ENCODE peak calls at places on chromosome 21, in five cellular contexts. One of them, this sample, is unnamed.

GRCh38 chr21:36773111-36773510 is 74.2 kb downstream of the SIM2 start:
- DNase-seq in upper lobe of right lung: peak; percentile 84
- DNase-seq in colonic mucosa: peak; percentile 80
- DNase-seq in psoas muscle: peak; percentile 88
- DNase-seq in heart left ventricle: peak; percentile 81
- DNase-seq in this sample: peak; percentile 46

GRCh38 chr21:36381841-36382589 is 3.2 kb upstream of the CHAF1B start:
- DNase-seq in colonic mucosa: no peak
- DNase-seq in upper lobe of right lung: no peak
- DNase-seq in heart left ventricle: no peak
- DNase-seq in psoas muscle: no peak
- DNase-seq in this sample: no peak

GRCh38 chr21:35940074-35940927 is 120.0 kb downstream of the SETD4 start:
- DNase-seq in psoas muscle: peak; percentile 21
- DNase-seq in heart left ventricle: peak; percentile 48
- DNase-seq in colonic mucosa: peak; percentile 29
- DNase-seq in upper lobe of right lung: no peak
- DNase-seq in this sample: peak; percentile 28

GRCh38 chr21:29793712-29794111 is 146.1 kb downstream of the GRIK1 start:
- DNase-seq in heart left ventricle: no peak
- DNase-seq in psoas muscle: no peak
- DNase-seq in colonic mucosa: no peak
- DNase-seq in upper lobe of right lung: no peak
- DNase-seq in this sample: no peak

GRCh38 chr21:17578162-17578561 is 34.5 kb downstream of the BTG3 start:
- DNase-seq in psoas muscle: no peak
- DNase-seq in colonic mucosa: no peak
- DNase-seq in upper lobe of right lung: no peak
- DNase-seq in heart left ventricle: no peak
- DNase-seq in this sample: no peak

GRCh38 chr21:27590271-27590670 is 623.4 kb upstream of the ADAMTS5 start:
- DNase-seq in colonic mucosa: no peak
- DNase-seq in upper lobe of right lung: no peak
- DNase-seq in heart left ventricle: peak; percentile 36
- DNase-seq in psoas muscle: peak; percentile 21
- DNase-seq in this sample: no peak

GRCh38 chr21:41481191-41481590 is 26.8 kb downstream of the TMPRSS2 start:
- DNase-seq in heart left ventricle: no peak
- DNase-seq in psoas muscle: no peak
- DNase-seq in upper lobe of right lung: no peak
- DNase-seq in colonic mucosa: no peak
- DNase-seq in this sample: no peak

GRCh38 chr21:35529141-35529863 is 480.2 kb upstream of the RUNX1 start:
- DNase-seq in psoas muscle: no peak
- DNase-seq in colonic mucosa: no peak
- DNase-seq in upper lobe of right lung: no peak
- DNase-seq in heart left ventricle: no peak
- DNase-seq in this sample: no peak

GRCh38 chr21:29130234-29130993 is at the start of gene MAP3K7CL:
- DNase-seq in psoas muscle: peak; percentile 79
- DNase-seq in upper lobe of right lung: no peak
- DNase-seq in colonic mucosa: no peak
- DNase-seq in heart left ventricle: peak; percentile 55
- DNase-seq in this sample: peak; percentile 82

GRCh38 chr21:37220433-37220980 is 46.6 kb downstream of the VPS26C start:
- DNase-seq in upper lobe of right lung: peak; percentile 71
- DNase-seq in colonic mucosa: no peak
- DNase-seq in psoas muscle: no peak
- DNase-seq in heart left ventricle: no peak
- DNase-seq in this sample: no peak

GRCh38 chr21:17610862-17611261 is 1.8 kb downstream of the BTG3 start:
- DNase-seq in heart left ventricle: no peak
- DNase-seq in upper lobe of right lung: no peak
- DNase-seq in colonic mucosa: peak; percentile 42
- DNase-seq in psoas muscle: no peak
- DNase-seq in this sample: no peak

DNA sequence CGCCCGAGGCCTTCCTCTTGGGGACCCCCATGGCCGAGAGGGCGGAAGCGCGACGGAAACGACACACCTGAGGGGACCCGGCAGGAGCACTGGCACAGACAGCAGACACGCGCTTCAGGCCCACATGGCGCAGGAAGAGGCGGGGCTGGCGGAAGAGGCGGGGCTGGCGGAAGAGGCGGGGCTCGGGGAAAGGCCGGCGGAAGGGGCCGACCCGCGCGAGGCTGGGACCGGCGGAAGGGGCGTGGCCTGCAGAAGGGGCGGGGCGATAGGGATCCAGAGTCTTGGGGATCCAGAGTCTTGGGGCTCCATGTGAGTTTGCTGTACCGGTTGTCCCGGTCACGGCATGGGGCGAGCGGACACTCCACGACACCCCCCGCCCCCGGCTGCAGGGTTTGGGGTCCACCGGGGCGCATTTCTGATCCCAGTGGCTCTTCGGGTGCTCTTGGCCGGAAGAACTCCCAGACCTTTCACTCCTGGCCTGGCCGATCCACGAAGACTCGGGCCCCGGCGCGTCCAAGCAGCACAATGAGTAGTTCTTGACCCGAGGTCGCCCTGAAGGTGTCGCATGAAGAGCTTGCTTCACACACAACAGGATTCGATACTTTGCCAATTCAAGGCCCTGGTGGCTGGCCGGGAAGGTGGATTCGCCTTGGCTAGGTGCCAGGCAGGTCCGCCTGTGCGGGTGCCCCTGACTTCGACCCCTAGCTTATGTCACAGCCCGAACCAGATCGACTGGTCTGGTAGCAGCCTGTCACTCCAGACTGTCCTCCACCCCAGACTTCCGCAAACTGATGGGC is at the start of gene URB1:
- DNase-seq in upper lobe of right lung: peak; percentile 98
- DNase-seq in heart left ventricle: peak; percentile 94
- DNase-seq in colonic mucosa: peak; percentile 97
- DNase-seq in psoas muscle: peak; percentile 93
- DNase-seq in this sample: peak; percentile 86
- TF ChIP-seq CTCF in upper lobe of right lung: no peak
- TF ChIP-seq CTCF in heart left ventricle: no peak
- TF ChIP-seq CTCF in colonic mucosa: no peak
- TF ChIP-seq CTCF in psoas muscle: no peak
- TF ChIP-seq CTCF in this sample: no peak

GRCh38 chr21:42756580-42757250 is 103.3 kb downstream of the PDE9A start:
- DNase-seq in upper lobe of right lung: no peak
- DNase-seq in heart left ventricle: no peak
- DNase-seq in psoas muscle: no peak
- DNase-seq in colonic mucosa: no peak
- DNase-seq in this sample: no peak

GRCh38 chr21:42753804-42754203 is 100.4 kb downstream of the PDE9A start:
- DNase-seq in upper lobe of right lung: peak; percentile 40
- DNase-seq in colonic mucosa: no peak
- DNase-seq in heart left ventricle: no peak
- DNase-seq in psoas muscle: no peak
- DNase-seq in this sample: no peak

GRCh38 chr21:42755766-42756579 is 102.6 kb downstream of the PDE9A start:
- DNase-seq in heart left ventricle: no peak
- DNase-seq in upper lobe of right lung: no peak
- DNase-seq in psoas muscle: no peak
- DNase-seq in colonic mucosa: no peak
- DNase-seq in this sample: no peak

GRCh38 chr21:42755031-42755665 is 101.7 kb downstream of the PDE9A start:
- DNase-seq in heart left ventricle: no peak
- DNase-seq in psoas muscle: no peak
- DNase-seq in upper lobe of right lung: no peak
- DNase-seq in colonic mucosa: no peak
- DNase-seq in this sample: no peak

GRCh38 chr21:42754270-42754933 is 101.0 kb downstream of the PDE9A start:
- DNase-seq in psoas muscle: no peak
- DNase-seq in upper lobe of right lung: peak; percentile 27
- DNase-seq in colonic mucosa: no peak
- DNase-seq in heart left ventricle: no peak
- DNase-seq in this sample: no peak
- H3K4me3 ChIP-seq in psoas muscle: no peak overlapping the region
- H3K4me3 ChIP-seq in upper lobe of right lung: no peak overlapping the region
- H3K4me3 ChIP-seq in colonic mucosa: no peak overlapping the region
- H3K4me3 ChIP-seq in heart left ventricle: no peak overlapping the region
- H3K4me3 ChIP-seq in this sample: no peak overlapping the region

DNA sequence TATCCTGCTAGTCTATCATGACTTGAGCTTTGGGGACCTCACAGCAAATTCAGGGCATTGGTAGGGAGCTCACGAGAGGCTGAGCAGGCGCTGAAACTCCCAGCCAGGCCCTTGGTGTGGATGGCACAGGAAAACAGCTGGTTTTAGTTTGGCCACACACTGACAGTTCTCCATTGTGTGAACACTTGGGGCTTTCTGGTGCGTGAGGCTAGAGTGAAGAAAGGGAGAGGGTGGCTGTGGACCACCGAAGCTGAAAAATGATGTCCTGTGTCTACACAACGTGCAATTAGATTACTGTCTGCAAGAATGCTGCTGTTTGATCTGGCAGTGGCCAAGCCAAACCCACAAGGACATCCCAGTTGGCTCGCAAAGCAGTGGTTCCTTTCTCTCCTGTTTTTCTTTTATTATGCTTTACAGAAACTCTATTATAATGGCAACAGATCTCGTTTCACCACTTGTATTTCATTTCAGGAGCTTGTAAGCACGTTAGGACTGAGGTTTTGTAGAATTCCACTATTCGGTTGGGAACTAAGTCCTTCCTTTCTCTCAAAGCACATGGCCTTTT is 58.9 kb downstream of the ERG start:
- DNase-seq in psoas muscle: no peak
- DNase-seq in colonic mucosa: no peak
- DNase-seq in upper lobe of right lung: no peak
- DNase-seq in heart left ventricle: no peak
- DNase-seq in this sample: no peak
- H3K4me1 ChIP-seq in psoas muscle: peaks cover 6% of the 10 kb centered on the region
- H3K4me1 ChIP-seq in colonic mucosa: no peaks in the 10 kb centered on the region
- H3K4me1 ChIP-seq in upper lobe of right lung: peaks cover 27% of the 10 kb centered on the region
- H3K4me1 ChIP-seq in heart left ventricle: peaks cover 23% of the 10 kb centered on the region
- H3K4me1 ChIP-seq in this sample: peaks cover 55% of the 10 kb centered on the region

DNA sequence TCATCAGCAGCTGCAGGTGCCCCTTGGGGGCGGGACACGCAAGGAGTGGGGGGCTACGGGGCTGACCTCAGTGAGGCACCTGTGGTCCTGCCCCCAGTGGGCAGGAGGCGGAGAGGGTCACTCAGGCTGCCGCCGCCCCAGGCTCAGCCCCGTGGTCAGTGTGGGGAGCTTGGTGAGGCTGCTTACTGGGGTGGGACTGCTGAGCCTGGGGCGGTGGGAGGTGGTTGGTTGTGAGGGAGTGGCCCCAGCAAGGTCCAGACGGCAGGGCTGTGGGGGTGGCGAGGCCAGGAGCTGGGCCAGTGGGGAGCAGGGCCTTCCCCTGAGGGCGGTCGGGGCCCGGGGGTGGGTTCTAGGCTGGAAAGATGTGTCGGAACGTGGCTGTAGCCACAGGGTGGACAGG is 14.3 kb downstream of the PFKL start:
- DNase-seq in heart left ventricle: no peak
- DNase-seq in colonic mucosa: no peak
- DNase-seq in psoas muscle: no peak
- DNase-seq in upper lobe of right lung: no peak
- DNase-seq in this sample: no peak
- TF ChIP-seq CTCF in heart left ventricle: no peak
- TF ChIP-seq CTCF in colonic mucosa: no peak
- TF ChIP-seq CTCF in psoas muscle: no peak
- TF ChIP-seq CTCF in upper lobe of right lung: no peak
- TF ChIP-seq CTCF in this sample: no peak

GRCh38 chr21:33569986-33570385 is 18.5 kb downstream of the DONSON start:
- DNase-seq in colonic mucosa: no peak
- DNase-seq in upper lobe of right lung: no peak
- DNase-seq in heart left ventricle: no peak
- DNase-seq in psoas muscle: no peak
- DNase-seq in this sample: no peak
- H3K4me3 ChIP-seq in colonic mucosa: no peak overlapping the region
- H3K4me3 ChIP-seq in upper lobe of right lung: no peak overlapping the region
- H3K4me3 ChIP-seq in heart left ventricle: no peak overlapping the region
- H3K4me3 ChIP-seq in psoas muscle: no peak overlapping the region
- H3K4me3 ChIP-seq in this sample: no peak overlapping the region

GRCh38 chr21:44853601-44854390 is 19.7 kb downstream of the PTTG1IP start:
- DNase-seq in psoas muscle: no peak
- DNase-seq in colonic mucosa: peak; percentile 63
- DNase-seq in upper lobe of right lung: peak; percentile 59
- DNase-seq in heart left ventricle: peak; percentile 48
- DNase-seq in this sample: no peak

GRCh38 chr21:44855572-44855971 is 17.9 kb downstream of the PTTG1IP start:
- DNase-seq in psoas muscle: peak; percentile 55
- DNase-seq in colonic mucosa: no peak
- DNase-seq in heart left ventricle: no peak
- DNase-seq in upper lobe of right lung: peak; percentile 48
- DNase-seq in this sample: no peak

GRCh38 chr21:44854664-44855446 is 18.6 kb downstream of the PTTG1IP start:
- DNase-seq in upper lobe of right lung: peak; percentile 60
- DNase-seq in colonic mucosa: no peak
- DNase-seq in heart left ventricle: no peak
- DNase-seq in psoas muscle: peak; percentile 43
- DNase-seq in this sample: peak; percentile 17

GRCh38 chr21:44856131-44856530 is 17.4 kb downstream of the PTTG1IP start:
- DNase-seq in upper lobe of right lung: peak; percentile 49
- DNase-seq in psoas muscle: no peak
- DNase-seq in heart left ventricle: no peak
- DNase-seq in colonic mucosa: no peak
- DNase-seq in this sample: no peak

DNA sequence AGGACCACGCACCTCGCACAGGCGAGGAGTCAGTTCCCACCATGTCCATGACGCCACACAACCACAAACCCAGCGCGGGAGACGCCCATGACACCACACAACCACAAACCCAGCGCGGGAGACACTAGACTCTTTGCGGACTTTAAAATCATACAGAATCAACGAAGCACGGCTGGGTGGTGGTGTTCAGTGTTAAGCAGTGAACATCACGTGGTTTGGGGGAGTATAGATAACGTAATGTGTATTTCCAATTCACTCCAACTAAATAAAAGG is 19.2 kb downstream of the PTTG1IP start:
- DNase-seq in psoas muscle: no peak
- DNase-seq in colonic mucosa: no peak
- DNase-seq in heart left ventricle: no peak
- DNase-seq in upper lobe of right lung: peak; percentile 37
- DNase-seq in this sample: no peak
- H3K4me1 ChIP-seq in psoas muscle: peaks cover 41% of the 10 kb centered on the region
- H3K4me1 ChIP-seq in colonic mucosa: peaks cover 12% of the 10 kb centered on the region
- H3K4me1 ChIP-seq in heart left ventricle: peaks cover 48% of the 10 kb centered on the region
- H3K4me1 ChIP-seq in upper lobe of right lung: peaks cover 4% of the 10 kb centered on the region
- H3K4me1 ChIP-seq in this sample: no peaks in the 10 kb centered on the region

GRCh38 chr21:26117324-26117971 is 53.1 kb downstream of the APP start:
- DNase-seq in psoas muscle: no peak
- DNase-seq in upper lobe of right lung: no peak
- DNase-seq in heart left ventricle: no peak
- DNase-seq in colonic mucosa: no peak
- DNase-seq in this sample: no peak
- TF ChIP-seq CTCF in psoas muscle: no peak
- TF ChIP-seq CTCF in upper lobe of right lung: no peak
- TF ChIP-seq CTCF in heart left ventricle: no peak
- TF ChIP-seq CTCF in colonic mucosa: no peak
- TF ChIP-seq CTCF in this sample: no peak